ENCODE peak calls at places on chromosomes 16 and 17, in six cellular contexts. One of them, this sample, is unnamed.

GRCh38 chr17:50659220-50659619 is 24.5 kb downstream of the ABCC3 start:
- DNase-seq in CD8-positive, alpha-beta T cell: no peak
- DNase-seq in HFFc6: no peak
- DNase-seq in K562: no peak
- DNase-seq in fibroblast of pulmonary artery: no peak
- DNase-seq in CD4-positive, alpha-beta T cell: no peak
- DNase-seq in this sample: no peak

GRCh38 chr17:79082311-79083190 is 7.9 kb downstream of the ENGASE start:
- DNase-seq in fibroblast of pulmonary artery: peak; percentile 38
- DNase-seq in CD4-positive, alpha-beta T cell: peak; percentile 18
- DNase-seq in HFFc6: no peak
- DNase-seq in CD8-positive, alpha-beta T cell: peak; percentile 23
- DNase-seq in K562: peak; percentile 84
- DNase-seq in this sample: peak; percentile 66

GRCh38 chr17:5437721-5438317 is 1.1 kb downstream of the C1QBP start:
- DNase-seq in CD8-positive, alpha-beta T cell: no peak
- DNase-seq in CD4-positive, alpha-beta T cell: no peak
- DNase-seq in K562: no peak
- DNase-seq in fibroblast of pulmonary artery: no peak
- DNase-seq in HFFc6: peak; percentile 84
- DNase-seq in this sample: no peak

GRCh38 chr17:14919049-14919545 is 346.0 kb downstream of the PMP22 start:
- DNase-seq in CD4-positive, alpha-beta T cell: no peak
- DNase-seq in CD8-positive, alpha-beta T cell: no peak
- DNase-seq in HFFc6: no peak
- DNase-seq in fibroblast of pulmonary artery: no peak
- DNase-seq in K562: no peak
- DNase-seq in this sample: no peak

GRCh38 chr16:84357191-84357651 is 11.1 kb upstream of the ATP2C2 start:
- DNase-seq in CD4-positive, alpha-beta T cell: no peak
- DNase-seq in fibroblast of pulmonary artery: no peak
- DNase-seq in K562: no peak
- DNase-seq in HFFc6: peak; percentile 9
- DNase-seq in CD8-positive, alpha-beta T cell: no peak
- DNase-seq in this sample: no peak

GRCh38 chr17:82332669-82333278 is 792 bp downstream of the SECTM1 start:
- DNase-seq in CD4-positive, alpha-beta T cell: no peak
- DNase-seq in K562: peak; percentile 76
- DNase-seq in fibroblast of pulmonary artery: peak; percentile 40
- DNase-seq in CD8-positive, alpha-beta T cell: no peak
- DNase-seq in HFFc6: peak; percentile 34
- DNase-seq in this sample: no peak

GRCh38 chr17:29005936-29006438 is at the start of gene SEZ6:
- DNase-seq in HFFc6: no peak
- DNase-seq in fibroblast of pulmonary artery: peak; percentile 65
- DNase-seq in CD8-positive, alpha-beta T cell: peak; percentile 33
- DNase-seq in CD4-positive, alpha-beta T cell: peak; percentile 32
- DNase-seq in K562: peak; percentile 91
- DNase-seq in this sample: peak; percentile 84

GRCh38 chr16:29744541-29745101 is 1.2 kb downstream of the C16orf54 start:
- DNase-seq in HFFc6: no peak
- DNase-seq in fibroblast of pulmonary artery: no peak
- DNase-seq in K562: no peak
- DNase-seq in CD4-positive, alpha-beta T cell: no peak
- DNase-seq in CD8-positive, alpha-beta T cell: no peak
- DNase-seq in this sample: no peak

GRCh38 chr16:8814095-8814806 is 16.6 kb downstream of the PMM2 start:
- DNase-seq in fibroblast of pulmonary artery: no peak
- DNase-seq in CD8-positive, alpha-beta T cell: no peak
- DNase-seq in K562: no peak
- DNase-seq in HFFc6: no peak
- DNase-seq in CD4-positive, alpha-beta T cell: no peak
- DNase-seq in this sample: no peak

GRCh38 chr17:83080641-83081560 is 1.5 kb downstream of the METRNL start:
- DNase-seq in CD8-positive, alpha-beta T cell: no peak
- DNase-seq in CD4-positive, alpha-beta T cell: no peak
- DNase-seq in K562: peak; percentile 84
- DNase-seq in fibroblast of pulmonary artery: peak; percentile 35
- DNase-seq in HFFc6: no peak
- DNase-seq in this sample: no peak

GRCh38 chr17:75552847-75553552 is 27.5 kb downstream of the LLGL2 start:
- DNase-seq in CD4-positive, alpha-beta T cell: no peak
- DNase-seq in CD8-positive, alpha-beta T cell: no peak
- DNase-seq in fibroblast of pulmonary artery: peak; percentile 28
- DNase-seq in K562: no peak
- DNase-seq in HFFc6: no peak
- DNase-seq in this sample: no peak

GRCh38 chr17:38925263-38925995 is at the start of gene LASP1NB:
- DNase-seq in fibroblast of pulmonary artery: peak; percentile 57
- DNase-seq in CD8-positive, alpha-beta T cell: peak; percentile 40
- DNase-seq in HFFc6: no peak
- DNase-seq in K562: no peak
- DNase-seq in CD4-positive, alpha-beta T cell: peak; percentile 30
- DNase-seq in this sample: no peak

GRCh38 chr16:19119564-19119963 is 5.8 kb downstream of the ITPRIPL2 start:
- DNase-seq in K562: no peak
- DNase-seq in fibroblast of pulmonary artery: peak; percentile 81
- DNase-seq in CD8-positive, alpha-beta T cell: no peak
- DNase-seq in HFFc6: peak; percentile 83
- DNase-seq in CD4-positive, alpha-beta T cell: no peak
- DNase-seq in this sample: no peak

GRCh38 chr17:66290097-66290722 is 12.2 kb upstream of the PRKCA start:
- DNase-seq in fibroblast of pulmonary artery: no peak
- DNase-seq in HFFc6: no peak
- DNase-seq in CD8-positive, alpha-beta T cell: no peak
- DNase-seq in K562: no peak
- DNase-seq in CD4-positive, alpha-beta T cell: no peak
- DNase-seq in this sample: no peak
- TF ChIP-seq CTCF in fibroblast of pulmonary artery: peak; percentile 27
- TF ChIP-seq CTCF in HFFc6: peak; percentile 29
- TF ChIP-seq CTCF in CD8-positive, alpha-beta T cell: no peak
- TF ChIP-seq CTCF in K562: peak; percentile 50
- TF ChIP-seq CTCF in CD4-positive, alpha-beta T cell: peak; percentile 26
- TF ChIP-seq CTCF in this sample: no peak

GRCh38 chr17:16915752-16916556 is 56.0 kb downstream of the TNFRSF13B start:
- DNase-seq in K562: peak; percentile 25
- DNase-seq in HFFc6: peak; percentile 28
- DNase-seq in fibroblast of pulmonary artery: peak; percentile 40
- DNase-seq in CD8-positive, alpha-beta T cell: no peak
- DNase-seq in CD4-positive, alpha-beta T cell: no peak
- DNase-seq in this sample: peak; percentile 56
- TF ChIP-seq CTCF in K562: peak; percentile 46
- TF ChIP-seq CTCF in HFFc6: peak; percentile 77
- TF ChIP-seq CTCF in fibroblast of pulmonary artery: peak; percentile 54
- TF ChIP-seq CTCF in CD8-positive, alpha-beta T cell: no peak
- TF ChIP-seq CTCF in CD4-positive, alpha-beta T cell: peak; percentile 36
- TF ChIP-seq CTCF in this sample: no peak

DNA sequence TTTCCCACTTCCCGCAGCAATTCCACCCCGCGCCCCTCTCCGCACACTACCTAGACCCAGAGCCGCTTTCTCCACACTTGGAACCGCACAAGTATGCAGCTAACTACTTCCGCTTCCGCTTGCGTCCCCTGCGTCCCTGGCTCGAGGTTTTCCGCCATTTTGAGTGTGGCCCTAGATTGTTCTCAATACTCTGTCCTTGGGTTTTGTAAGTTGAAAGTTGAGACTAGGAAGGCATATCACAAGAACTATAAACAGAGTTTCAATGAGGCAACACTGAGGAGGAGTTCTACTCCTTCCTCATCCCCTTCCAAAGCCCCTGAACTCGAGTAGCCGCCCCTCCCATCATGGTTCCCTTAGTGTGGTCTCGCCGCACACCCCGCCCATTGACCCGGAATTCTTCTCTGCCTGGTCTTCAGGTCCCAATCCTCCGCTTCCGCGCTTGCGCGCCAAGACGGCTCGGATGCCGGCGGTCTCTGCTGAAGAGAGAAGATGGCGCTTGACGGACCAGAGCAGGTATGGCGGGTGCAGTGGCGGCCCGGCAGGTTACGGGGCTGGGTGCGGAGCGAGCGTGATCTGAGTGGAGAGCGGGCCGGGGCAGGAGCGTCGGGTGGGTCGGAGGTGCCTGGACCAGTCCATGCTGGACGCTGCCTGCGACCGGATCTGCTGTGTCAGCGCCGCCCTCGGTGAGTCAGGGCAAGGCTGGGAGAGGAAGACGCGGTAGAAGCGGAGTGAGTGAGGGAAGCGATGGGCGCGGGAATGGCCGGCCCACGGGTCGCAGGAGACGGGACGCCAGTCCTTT is at the start of the genes FTSJ3 and PSMC5:
- DNase-seq in K562: peak; percentile 83
- DNase-seq in fibroblast of pulmonary artery: peak; percentile 96
- DNase-seq in CD4-positive, alpha-beta T cell: peak; percentile 92
- DNase-seq in CD8-positive, alpha-beta T cell: peak; percentile 92
- DNase-seq in HFFc6: peak; percentile 91
- DNase-seq in this sample: peak; percentile 85
- TF ChIP-seq CTCF in K562: peak; percentile 71
- TF ChIP-seq CTCF in fibroblast of pulmonary artery: peak; percentile 47
- TF ChIP-seq CTCF in CD4-positive, alpha-beta T cell: peak; percentile 65
- TF ChIP-seq CTCF in CD8-positive, alpha-beta T cell: peak; percentile 51
- TF ChIP-seq CTCF in HFFc6: peak; percentile 62
- TF ChIP-seq CTCF in this sample: no peak

DNA sequence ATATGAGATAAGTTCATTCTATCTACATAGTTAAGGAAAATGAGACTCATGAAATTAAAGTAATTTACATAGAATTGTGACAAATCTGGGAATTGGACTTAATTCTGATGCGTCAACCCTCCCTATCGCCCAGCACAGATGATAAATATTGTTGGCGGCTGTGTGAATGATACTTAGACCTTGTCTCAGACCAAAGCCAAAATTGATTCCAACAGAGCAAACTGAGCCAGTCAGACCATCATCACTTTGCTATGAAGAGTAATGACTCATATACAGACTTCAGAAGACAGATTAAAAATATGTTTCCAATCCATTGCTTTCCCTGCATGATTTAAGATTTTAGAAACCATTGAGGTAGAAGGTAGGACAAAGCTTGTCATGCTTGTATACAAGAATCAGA is 1156.7 kb upstream of the CDH8 start:
- DNase-seq in K562: no peak
- DNase-seq in fibroblast of pulmonary artery: no peak
- DNase-seq in HFFc6: no peak
- DNase-seq in CD4-positive, alpha-beta T cell: no peak
- DNase-seq in CD8-positive, alpha-beta T cell: no peak
- DNase-seq in this sample: no peak
- TF ChIP-seq CTCF in K562: no peak
- TF ChIP-seq CTCF in fibroblast of pulmonary artery: no peak
- TF ChIP-seq CTCF in HFFc6: no peak
- TF ChIP-seq CTCF in CD4-positive, alpha-beta T cell: no peak
- TF ChIP-seq CTCF in CD8-positive, alpha-beta T cell: no peak
- TF ChIP-seq CTCF in this sample: no peak

GRCh38 chr16:76456016-76456415 is 178.8 kb downstream of the CNTNAP4 start:
- DNase-seq in K562: no peak
- DNase-seq in CD8-positive, alpha-beta T cell: no peak
- DNase-seq in CD4-positive, alpha-beta T cell: no peak
- DNase-seq in fibroblast of pulmonary artery: no peak
- DNase-seq in HFFc6: no peak
- DNase-seq in this sample: no peak

GRCh38 chr16:76461836-76462235 is 184.6 kb downstream of the CNTNAP4 start:
- DNase-seq in HFFc6: no peak
- DNase-seq in CD4-positive, alpha-beta T cell: no peak
- DNase-seq in CD8-positive, alpha-beta T cell: no peak
- DNase-seq in fibroblast of pulmonary artery: no peak
- DNase-seq in K562: no peak
- DNase-seq in this sample: no peak

GRCh38 chr16:76464973-76465620 is 187.9 kb downstream of the CNTNAP4 start:
- DNase-seq in CD8-positive, alpha-beta T cell: no peak
- DNase-seq in K562: no peak
- DNase-seq in HFFc6: no peak
- DNase-seq in CD4-positive, alpha-beta T cell: no peak
- DNase-seq in fibroblast of pulmonary artery: no peak
- DNase-seq in this sample: no peak

GRCh38 chr16:76459111-76459510 is 181.9 kb downstream of the CNTNAP4 start:
- DNase-seq in K562: no peak
- DNase-seq in HFFc6: no peak
- DNase-seq in fibroblast of pulmonary artery: no peak
- DNase-seq in CD4-positive, alpha-beta T cell: no peak
- DNase-seq in CD8-positive, alpha-beta T cell: no peak
- DNase-seq in this sample: no peak
- TF ChIP-seq CTCF in K562: no peak
- TF ChIP-seq CTCF in HFFc6: no peak
- TF ChIP-seq CTCF in fibroblast of pulmonary artery: no peak
- TF ChIP-seq CTCF in CD4-positive, alpha-beta T cell: no peak
- TF ChIP-seq CTCF in CD8-positive, alpha-beta T cell: no peak
- TF ChIP-seq CTCF in this sample: no peak

This sample was measured in mesothelial cell of epicardium.